ENCODE peak calls at places on chromosomes 11 and 22, in ten cellular contexts. T is CD8-positive, alpha-beta memory T cell; N is HS-27A; X is bronchial epithelial cell; M is CD8-positive, alpha-beta T cell; U is stimulated activated CD4-positive, alpha-beta T cell treated with anti-CD3 and anti-CD28 coated beads, Interleukin-4, amount 100 ng/mL, for 1 hour; I is fibroblast of pulmonary artery; E is Right ventricle myocardium inferior; G is left kidney; K is coronary artery. Y is an unnamed sample.

GRCh38 chr11:34299962-34300350 is 57.9 kb downstream of the ABTB2 start:
- DNase-seq in T (no peak), X (no peak), M (no peak), G (peak), K (no peak), I (no peak), U (no peak), N (no peak), E (no peak), Y (no peak)

GRCh38 chr11:31817621-31818493 is 6.7 kb upstream of the PAX6 start:
- DNase-seq in E (no peak), N (no peak), I (no peak), U (no peak), K (no peak), X (no peak), G (peak), M (no peak), T (no peak), Y (no peak)

GRCh38 chr11:75534291-75535038 is 8.7 kb upstream of the GDPD5 start:
- DNase-seq in K (no peak), U (no peak), I (no peak), X (peak), T (peak), N (no peak), M (no peak), G (peak), E (no peak), Y (no peak)

GRCh38 chr22:37275134-37275533 is 7.2 kb upstream of the CYTH4 start:
- DNase-seq in G (no peak), M (no peak), X (no peak), N (no peak), E (no peak), K (no peak), U (no peak), T (no peak), I (no peak), Y (no peak)

GRCh38 chr11:95419915-95420314 is 188.9 kb upstream of the SESN3 start:
- DNase-seq in U (no peak), M (no peak), I (peak), X (peak), G (no peak), K (no peak), E (no peak), T (no peak), N (no peak), Y (peak)

GRCh38 chr11:1054143-1055108 is 17.9 kb upstream of the MUC6 start:
- DNase-seq in T (peak), E (no peak), G (peak), X (no peak), N (no peak), I (no peak), U (no peak), K (no peak), M (no peak), Y (no peak)

GRCh38 chr11:83554896-83555295 is 268.7 kb upstream of the CCDC90B start:
- DNase-seq in N (no peak), M (no peak), K (no peak), E (no peak), G (no peak), X (no peak), I (no peak), U (no peak), T (no peak), Y (no peak)

GRCh38 chr11:36251716-36252307 is 37.4 kb downstream of the COMMD9 start:
- DNase-seq in K (no peak), G (no peak), X (no peak), N (no peak), U (no peak), I (no peak), E (no peak), T (no peak), M (no peak), Y (no peak)

GRCh38 chr11:58582437-58582836 is 3.6 kb downstream of the ZFP91 start:
- DNase-seq in G (no peak), M (no peak), N (no peak), I (no peak), K (no peak), T (no peak), U (no peak), X (no peak), E (no peak), Y (no peak)

GRCh38 chr11:69234171-69234570 is 59.8 kb upstream of the MYEOV start:
- DNase-seq in I (no peak), G (peak), N (no peak), K (no peak), E (no peak), T (no peak), X (no peak), U (no peak), M (no peak), Y (no peak)

GRCh38 chr11:132561937-132562336 is 970.4 kb downstream of the OPCML start:
- DNase-seq in G (no peak), U (no peak), K (no peak), T (no peak), M (no peak), X (no peak), E (no peak), N (no peak), I (no peak), Y (no peak)

GRCh38 chr11:38182126-38182907 is 1584.3 kb upstream of the RAG2 start:
- DNase-seq in N (no peak), T (no peak), K (no peak), G (no peak), U (no peak), I (peak), E (no peak), M (no peak), X (no peak), Y (no peak)

GRCh38 chr11:114876231-114876630 is 197.9 kb downstream of the NXPE2 start:
- DNase-seq in X (no peak), E (no peak), U (no peak), N (no peak), T (no peak), M (no peak), G (peak), I (no peak), K (no peak), Y (no peak)

GRCh38 chr11:58898106-58898505 is 41.2 kb upstream of the GLYATL1 start:
- DNase-seq in N (no peak), E (no peak), I (no peak), T (no peak), K (no peak), G (no peak), X (no peak), U (no peak), M (no peak), Y (no peak)

GRCh38 chr11:118911113-118911879 is 14.4 kb downstream of the BCL9L start:
- DNase-seq in G (peak), M (no peak), X (peak), T (no peak), K (no peak), I (no peak), E (peak), N (no peak), U (no peak), Y (peak)

GRCh38 chr11:90321018-90321417 is 98.2 kb upstream of the CHORDC1 start:
- DNase-seq in N (no peak), X (no peak), K (no peak), G (no peak), M (no peak), U (no peak), I (no peak), T (no peak), E (no peak), Y (no peak)

GRCh38 chr11:108432783-108433182 is 34.5 kb downstream of the C11orf65 start:
- DNase-seq in U (no peak), N (peak), X (no peak), I (peak), K (no peak), G (no peak), E (no peak), M (no peak), T (no peak), Y (no peak)

GRCh38 chr22:46582281-46582811 is 37.8 kb upstream of the GRAMD4 start:
- DNase-seq in U (no peak), T (no peak), E (peak), G (no peak), X (no peak), I (no peak), N (no peak), K (no peak), M (no peak), Y (no peak)

GRCh38 chr11:130798280-130798679 is 118.0 kb downstream of the SNX19 start:
- DNase-seq in E (no peak), N (peak), I (peak), M (no peak), K (no peak), U (no peak), G (no peak), X (peak), T (no peak), Y (peak)

GRCh38 chr11:68312117-68312779 is at the start of gene LRP5:
- DNase-seq in K (no peak), U (peak), X (no peak), G (peak), I (no peak), M (no peak), T (peak), N (no peak), E (peak), Y (no peak)

GRCh38 chr11:114193730-114194674 is 102.2 kb upstream of the NNMT start:
- DNase-seq in N (no peak), M (no peak), X (peak), G (peak), I (peak), K (no peak), E (no peak), T (no peak), U (no peak), Y (peak)

GRCh38 chr11:82701847-82702520 is 31.7 kb downstream of the FAM181B start:
- DNase-seq in K (no peak), I (peak), E (no peak), G (peak), X (peak), N (no peak), U (no peak), T (no peak), M (no peak), Y (peak)

GRCh38 chr22:39173787-39174497 is 21.5 kb upstream of the CBX7 start:
- DNase-seq in T (peak), E (no peak), M (peak), G (peak), X (no peak), U (no peak), I (no peak), N (no peak), K (no peak), Y (no peak)

GRCh38 chr11:107157809-107158187 is 139.5 kb upstream of the GUCY1A2 start:
- DNase-seq in I (no peak), G (no peak), K (no peak), U (no peak), N (no peak), X (no peak), E (no peak), M (no peak), T (no peak), Y (no peak)

GRCh38 chr11:45877221-45877620 is 8.2 kb upstream of the MAPK8IP1 start:
- DNase-seq in M (no peak), G (no peak), K (no peak), N (no peak), I (no peak), U (no peak), E (no peak), X (no peak), T (no peak), Y (no peak)

GRCh38 chr22:29269230-29269604 is 1.1 kb downstream of the EWSR1 start:
- DNase-seq in K (no peak), X (no peak), U (no peak), T (no peak), E (no peak), N (no peak), I (no peak), G (peak), M (no peak), Y (no peak)